ENCODE peak calls at places on chromosome 4, in ten cellular contexts. B is body of pancreas, U is uterus, H is Peyer's patch, J is IMR-90, A is ovary, I is esophagus squamous epithelium, Y is stomach, C is adrenal gland, R is transverse colon. P is an unnamed sample.

GRCh38 chr4:157509286-157509685 is 288.8 kb downstream of the GRIA2 start:
- DNase-seq in B (no peak), U (no peak), H (no peak), J (no peak), A (no peak), I (no peak), Y (no peak), C (no peak), R (no peak), P (no peak)

GRCh38 chr4:96301727-96302126 is 461.8 kb downstream of the PDHA2 start:
- DNase-seq in B (no peak), U (no peak), H (no peak), J (no peak), A (no peak), I (no peak), Y (no peak), C (no peak), R (no peak), P (no peak)

GRCh38 chr4:73064536-73064935 is 5.0 kb downstream of the COX18 start:
- DNase-seq in B (no peak), U (no peak), H (no peak), J (no peak), A (no peak), I (no peak), Y (no peak), C (no peak), R (no peak), P (no peak)

GRCh38 chr4:185358514-185359433 is 37.0 kb downstream of the LRP2BP start:
- DNase-seq in B (no peak), U (no peak), H (no peak), J (peak; percentile 75), A (no peak), I (no peak), Y (no peak), C (no peak), R (no peak), P (no peak)

GRCh38 chr4:135564090-135564489 is 1362.5 kb upstream of the PABPC4L start:
- DNase-seq in B (no peak), U (no peak), H (no peak), J (no peak), A (no peak), I (no peak), Y (no peak), C (no peak), R (no peak), P (no peak)

GRCh38 chr4:157804169-157804543 is 368.7 kb downstream of the GASK1B start:
- DNase-seq in B (no peak), U (no peak), H (no peak), J (no peak), A (no peak), I (no peak), Y (no peak), C (no peak), R (no peak), P (no peak)

GRCh38 chr4:71241467-71242401 is 97.1 kb upstream of the SLC4A4 start:
- DNase-seq in B (no peak), U (no peak), H (no peak), J (peak; percentile 52), A (no peak), I (no peak), Y (peak; percentile 72), C (no peak), R (no peak), P (no peak)

GRCh38 chr4:77465271-77465670 is 140.3 kb upstream of the CXCL13 start:
- DNase-seq in B (peak; percentile 64), U (no peak), H (peak; percentile 51), J (no peak), A (no peak), I (no peak), Y (peak; percentile 62), C (peak; percentile 28), R (peak; percentile 15), P (no peak)

GRCh38 chr4:161554372-161554990 is 609.3 kb downstream of the FSTL5 start:
- DNase-seq in B (no peak), U (no peak), H (no peak), J (peak; percentile 70), A (no peak), I (no peak), Y (no peak), C (no peak), R (no peak), P (no peak)

GRCh38 chr4:36241771-36242170 is 2.5 kb downstream of the ARAP2 start:
- DNase-seq in B (no peak), U (no peak), H (no peak), J (no peak), A (no peak), I (no peak), Y (no peak), C (no peak), R (no peak), P (no peak)

GRCh38 chr4:81472249-81473085 is 760 bp upstream of the RASGEF1B start:
- DNase-seq in B (peak; percentile 38), U (peak; percentile 26), H (peak; percentile 80), J (no peak), A (no peak), I (peak; percentile 59), Y (peak; percentile 35), C (no peak), R (peak; percentile 57), P (peak; percentile 67)

GRCh38 chr4:153067376-153067775 is 131.3 kb downstream of the FHDC1 start:
- DNase-seq in B (no peak), U (no peak), H (peak; percentile 84), J (peak; percentile 45), A (no peak), I (no peak), Y (no peak), C (peak; percentile 33), R (peak; percentile 34), P (no peak)

GRCh38 chr4:169362607-169363006 is 91.9 kb upstream of the SH3RF1 start:
- DNase-seq in B (no peak), U (no peak), H (no peak), J (no peak), A (no peak), I (no peak), Y (no peak), C (no peak), R (no peak), P (no peak)

GRCh38 chr4:62028758-62029157 is 828.6 kb downstream of the ADGRL3 start:
- DNase-seq in B (no peak), U (no peak), H (no peak), J (no peak), A (no peak), I (no peak), Y (no peak), C (no peak), R (no peak), P (no peak)

GRCh38 chr4:77092832-77093800 is 17.3 kb upstream of the CCNI start:
- DNase-seq in B (no peak), U (no peak), H (no peak), J (no peak), A (no peak), I (no peak), Y (no peak), C (no peak), R (no peak), P (no peak)

GRCh38 chr4:116122131-116122530 is 963.2 kb downstream of the TRAM1L1 start:
- DNase-seq in B (no peak), U (no peak), H (no peak), J (no peak), A (no peak), I (no peak), Y (no peak), C (no peak), R (no peak), P (no peak)

GRCh38 chr4:183505556-183506388 is 914 bp downstream of the ING2 start:
- DNase-seq in B (peak; percentile 84), U (peak; percentile 86), H (peak; percentile 94), J (peak; percentile 84), A (peak; percentile 93), I (peak; percentile 46), Y (peak; percentile 83), C (peak; percentile 90), R (peak; percentile 88), P (peak; percentile 93)
- TF ChIP-seq POLR2A in B (peak; percentile 44), U (peak; percentile 48), H (peak; percentile 81), J (peak; percentile 77), A (peak; percentile 77), I (peak; percentile 68), Y (no peak), C (peak; percentile 78), R (peak; percentile 89), P (peak; percentile 69)

GRCh38 chr4:2258091-2259035 is 3.5 kb downstream of the MXD4 start:
- DNase-seq in B (no peak), U (no peak), H (peak; percentile 43), J (no peak), A (peak; percentile 39), I (no peak), Y (peak; percentile 24), C (peak; percentile 26), R (peak; percentile 7), P (no peak)
- H3K27ac ChIP-seq in B (peak overlapping the region; percentile 90), U (peak overlapping the region; percentile 93), H (peak overlapping the region; percentile 61), J (no peak overlapping the region), A (peak overlapping the region; percentile 2), I (peak overlapping the region; percentile 95), Y (peak overlapping the region; percentile 94), C (peak overlapping the region; percentile 58), R (peak overlapping the region; percentile 69), P (peak overlapping the region; percentile 87)

GRCh38 chr4:118888666-118889312 is at the start of gene SYNPO2:
- DNase-seq in B (peak; percentile 34), U (peak; percentile 95), H (peak; percentile 76), J (peak; percentile 87), A (peak; percentile 92), I (no peak), Y (peak; percentile 54), C (peak; percentile 66), R (peak; percentile 72), P (peak; percentile 97)
- TF ChIP-seq POLR2A in B (no peak), U (peak; percentile 74), H (peak; percentile 26), J (peak; percentile 52), A (peak; percentile 92), I (peak; percentile 83), Y (no peak), C (peak; percentile 59), R (peak; percentile 79), P (peak; percentile 98)

GRCh38 chr4:38055566-38055965 is 95.4 kb downstream of the PTTG2 start:
- DNase-seq in B (no peak), U (no peak), H (no peak), J (no peak), A (no peak), I (no peak), Y (no peak), C (no peak), R (no peak), P (no peak)
- H3K27ac ChIP-seq in B (peak overlapping the region; percentile 56), U (peak overlapping the region; percentile 62), H (peak overlapping the region; percentile 48), J (no peak overlapping the region), A (no peak overlapping the region), I (peak overlapping the region; percentile 70), Y (peak overlapping the region; percentile 74), C (no peak overlapping the region), R (no peak overlapping the region), P (peak overlapping the region; percentile 86)

DNA sequence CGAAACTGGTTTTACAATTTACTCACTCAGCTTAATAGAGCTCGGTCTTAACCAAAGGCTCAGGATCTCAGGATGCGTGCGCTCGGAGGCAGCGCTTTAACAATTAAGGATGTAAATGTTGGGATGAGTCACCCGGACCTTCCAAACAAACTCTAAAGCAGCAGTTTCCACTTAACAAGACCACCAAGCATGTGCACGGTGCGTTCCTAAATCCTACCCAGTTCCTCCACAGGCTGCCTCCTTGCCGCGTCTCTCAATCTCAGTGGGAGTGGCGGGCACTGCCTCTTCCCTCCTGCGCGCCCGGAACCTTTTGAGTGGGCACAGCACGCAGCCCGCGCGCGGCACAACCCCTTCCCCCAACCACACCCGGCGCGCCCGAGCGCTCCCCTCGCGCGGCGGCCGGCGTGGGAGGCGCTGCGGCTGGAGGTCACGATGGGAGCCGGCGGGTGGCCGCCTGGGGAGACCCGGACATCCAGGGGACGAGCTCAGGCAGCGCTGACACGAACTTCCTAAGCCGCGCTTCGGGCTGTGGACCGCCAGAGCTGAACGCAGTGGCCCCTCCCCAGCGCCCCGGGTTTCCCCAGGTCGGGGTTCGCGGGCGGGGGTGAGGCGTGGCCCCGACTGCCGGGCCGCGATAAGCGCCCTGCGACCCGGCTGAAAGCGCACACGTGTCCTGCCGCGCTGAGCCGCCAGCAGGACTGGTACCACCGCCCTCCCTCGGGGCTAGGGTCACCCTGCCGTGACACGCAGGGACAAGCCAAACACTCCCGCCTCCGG is at the start of gene ABCG2:
- DNase-seq in B (no peak), U (peak; percentile 31), H (peak; percentile 82), J (peak; percentile 75), A (peak; percentile 53), I (no peak), Y (no peak), C (no peak), R (peak; percentile 58), P (no peak)
- TF ChIP-seq POLR2A in B (no peak), U (peak; percentile 17), H (peak; percentile 52), J (no peak), A (no peak), I (no peak), Y (no peak), C (no peak), R (peak; percentile 32), P (no peak)

P was measured in sigmoid colon.